ENCODE peak calls at places on chromosome 7, in four cellular contexts. R, D, S and B are unnamed samples.
A peak's percentile ranks its signal among the peaks of the same experiment; 100 is the strongest.

GRCh38 chr7:77800158-77800557 is 1.6 kb downstream of the PHTF2 start:
- DNase-seq in R (no peak), S (no peak), D (no peak), B (no peak)

GRCh38 chr7:92794846-92795245 is 41.5 kb downstream of the CDK6 start:
- DNase-seq in D (no peak), S (no peak), R (no peak), B (no peak)

GRCh38 chr7:1662101-1662500 is 8.0 kb upstream of the ELFN1 start:
- DNase-seq in D (no peak), S (peak; percentile 20), R (peak; percentile 38), B (no peak)

GRCh38 chr7:14048889-14049288 is 59.4 kb upstream of the ETV1 start:
- DNase-seq in S (no peak), D (no peak), R (no peak), B (no peak)

GRCh38 chr7:29478218-29478617 is 85.4 kb upstream of the PRR15 start:
- DNase-seq in D (no peak), R (no peak), S (no peak), B (no peak)

GRCh38 chr7:95904099-95904498 is 131.7 kb downstream of the DYNC1I1 start:
- DNase-seq in D (peak; percentile 36), R (no peak), S (no peak), B (peak; percentile 15)

GRCh38 chr7:158400601-158401225 is 186.9 kb downstream of the PTPRN2 start:
- DNase-seq in D (no peak), R (no peak), S (no peak), B (no peak)

GRCh38 chr7:155804897-155805825 is 7.1 kb downstream of the SHH start:
- DNase-seq in S (no peak), R (peak; percentile 95), D (no peak), B (peak; percentile 44)

GRCh38 chr7:147478751-147479150 is 1111.8 kb upstream of the C7orf33 start:
- DNase-seq in R (no peak), D (no peak), S (no peak), B (no peak)

GRCh38 chr7:10022957-10023356 is 950.7 kb upstream of the PHF14 start:
- DNase-seq in S (no peak), R (peak; percentile 74), D (peak; percentile 5), B (no peak)

GRCh38 chr7:108515013-108515412 is 10.9 kb downstream of the PNPLA8 start:
- DNase-seq in S (no peak), D (no peak), R (no peak), B (no peak)

GRCh38 chr7:53119514-53119933 is 84.1 kb downstream of the POM121L12 start:
- DNase-seq in S (no peak), D (no peak), R (no peak), B (no peak)

GRCh38 chr7:468141-468540 is 51.5 kb downstream of the PDGFA start:
- DNase-seq in S (no peak), R (no peak), D (no peak), B (no peak)

GRCh38 chr7:64359543-64359942 is 45.8 kb downstream of the ZNF736 start:
- DNase-seq in D (no peak), R (no peak), S (no peak), B (no peak)

GRCh38 chr7:10325395-10325794 is 648.3 kb upstream of the PHF14 start:
- DNase-seq in D (no peak), S (no peak), R (no peak), B (no peak)

GRCh38 chr7:113774182-113774807 is 144.5 kb downstream of the PPP1R3A start:
- DNase-seq in R (no peak), S (no peak), D (no peak), B (no peak)

GRCh38 chr7:1436608-1437007 is 22.7 kb downstream of the MICALL2 start:
- DNase-seq in D (no peak), R (no peak), S (no peak), B (no peak)

GRCh38 chr7:150570712-150571465 is 3.7 kb downstream of the GIMAP4 start:
- DNase-seq in D (no peak), S (no peak), R (no peak), B (no peak)

GRCh38 chr7:150567168-150567567 is at the start of gene GIMAP4:
- DNase-seq in R (no peak), D (no peak), S (no peak), B (no peak)

GRCh38 chr7:150568714-150569113 is 1.5 kb downstream of the GIMAP4 start:
- DNase-seq in R (no peak), D (no peak), S (no peak), B (no peak)

GRCh38 chr7:150567846-150568245 is 656 bp downstream of the GIMAP4 start:
- DNase-seq in R (no peak), D (no peak), S (no peak), B (no peak)

GRCh38 chr7:150569245-150569644 is 2.1 kb downstream of the GIMAP4 start:
- DNase-seq in S (no peak), R (no peak), D (no peak), B (no peak)
- H3K4me3 ChIP-seq in S (peak overlapping the region; percentile 66), R (no peak overlapping the region), D (peak overlapping the region; percentile 50), B (peak overlapping the region; percentile 70)

GRCh38 chr7:42494199-42494710 is 257.2 kb upstream of the GLI3 start:
- DNase-seq in D (no peak), S (no peak), R (no peak), B (no peak)
- H3K4me1 ChIP-seq in D (no peaks in the 10 kb centered on the region), S (peaks cover 6% of the 10 kb centered on the region), R (no peaks in the 10 kb centered on the region), B (peaks cover 16% of the 10 kb centered on the region)

GRCh38 chr7:33237034-33237433 is 107.7 kb downstream of the BBS9 start:
- DNase-seq in D (no peak), R (no peak), S (no peak), B (no peak)

DNA sequence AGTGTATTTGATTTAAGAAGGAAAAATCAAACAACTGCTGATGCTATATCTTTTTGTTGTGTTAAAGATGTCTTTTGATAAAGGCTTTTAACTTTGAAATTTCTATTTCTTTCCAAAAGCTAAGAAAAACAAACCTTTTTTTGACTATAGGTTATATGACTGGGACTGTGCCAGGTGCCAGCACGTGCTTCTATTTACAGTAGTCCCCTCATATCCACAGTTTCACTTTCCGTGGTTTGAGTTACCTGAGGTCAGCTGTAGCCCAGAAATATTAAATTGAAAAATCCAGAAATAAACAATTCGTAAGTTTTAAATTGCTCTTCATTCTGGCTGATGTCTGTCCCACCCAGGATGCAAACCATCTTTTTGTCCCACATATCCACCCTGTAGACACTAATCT is 104.3 kb downstream of the BBS9 start:
- DNase-seq in S (no peak), D (no peak), R (no peak), B (no peak)
- H3K4me3 ChIP-seq in S (no peak overlapping the region), D (no peak overlapping the region), R (no peak overlapping the region), B (no peak overlapping the region)

GRCh38 chr7:24903559-24903958 is 76.4 kb downstream of the OSBPL3 start:
- DNase-seq in R (no peak), D (no peak), S (no peak), B (no peak)

GRCh38 chr7:24908166-24908565 is 71.8 kb downstream of the OSBPL3 start:
- DNase-seq in S (no peak), R (no peak), D (no peak), B (no peak)

GRCh38 chr7:24907311-24907886 is 72.6 kb downstream of the OSBPL3 start:
- DNase-seq in R (no peak), S (no peak), D (no peak), B (no peak)

GRCh38 chr7:24908757-24909156 is 71.2 kb downstream of the OSBPL3 start:
- DNase-seq in D (no peak), R (no peak), S (no peak), B (no peak)

GRCh38 chr7:24905996-24906770 is 73.8 kb downstream of the OSBPL3 start:
- DNase-seq in D (no peak), S (no peak), R (no peak), B (no peak)
- H3K4me1 ChIP-seq in D (no peaks in the 10 kb centered on the region), S (peaks cover 7% of the 10 kb centered on the region), R (no peaks in the 10 kb centered on the region), B (peaks cover 48% of the 10 kb centered on the region)

GRCh38 chr7:43649755-43650274 is 66.9 kb downstream of the STK17A start:
- DNase-seq in S (no peak), D (no peak), R (no peak), B (no peak)
- H3K4me3 ChIP-seq in S (no peak overlapping the region), D (no peak overlapping the region), R (no peak overlapping the region), B (no peak overlapping the region)

GRCh38 chr7:47779341-47779771 is 168.9 kb downstream of the PKD1L1 start:
- DNase-seq in D (no peak), R (no peak), S (no peak), B (no peak)
- H3K4me1 ChIP-seq in D (no peaks in the 10 kb centered on the region), R (no peaks in the 10 kb centered on the region), S (peaks cover 4% of the 10 kb centered on the region), B (peaks cover 11% of the 10 kb centered on the region)

GRCh38 chr7:23332881-23333612 is 33.9 kb downstream of the MALSU1 start:
- DNase-seq in R (no peak), S (no peak), D (peak; percentile 23), B (peak; percentile 31)
- H3K4me3 ChIP-seq in R (no peak overlapping the region), S (no peak overlapping the region), D (no peak overlapping the region), B (no peak overlapping the region)

DNA sequence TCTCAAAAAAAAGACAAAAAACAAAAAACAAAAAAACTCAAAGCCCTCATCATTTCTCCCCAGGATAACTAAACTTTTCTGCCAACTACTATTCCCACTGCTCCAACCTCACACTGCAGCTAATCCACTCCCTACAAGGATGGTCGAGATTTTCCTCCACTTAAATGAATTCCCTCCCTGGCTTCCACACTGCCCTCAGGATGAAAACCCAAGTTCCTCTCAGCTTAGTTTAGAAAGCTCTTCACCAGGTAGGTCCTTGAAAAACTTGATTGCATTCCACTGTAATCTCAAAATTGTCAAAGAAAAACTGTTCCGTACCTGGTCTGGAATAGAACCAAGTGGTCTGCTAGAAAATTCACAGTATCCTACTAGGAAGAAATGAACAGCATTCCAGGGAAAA is 294.3 kb upstream of the KLF14 start:
- DNase-seq in D (no peak), S (no peak), R (peak; percentile 10), B (no peak)
- H3K4me1 ChIP-seq in D (no peaks in the 10 kb centered on the region), S (peaks cover 73% of the 10 kb centered on the region), R (no peaks in the 10 kb centered on the region), B (peaks cover 80% of the 10 kb centered on the region)